ENCODE peak calls at places on chromosomes 2 and 18, in four cellular contexts. One of them, this sample, is unnamed.
A peak's percentile ranks its signal among the peaks of the same experiment; 100 is the strongest.

GRCh38 chr2:236163483-236164200 is 4.5 kb downstream of the GBX2 start:
- DNase-seq in MM.1S: no peak
- DNase-seq in GM23338: peak; percentile 66
- DNase-seq in H9: no peak
- DNase-seq in this sample: peak; percentile 43

GRCh38 chr2:236223675-236224074 is 40.5 kb downstream of the ASB18 start:
- DNase-seq in MM.1S: no peak
- DNase-seq in GM23338: no peak
- DNase-seq in H9: no peak
- DNase-seq in this sample: no peak

GRCh38 chr2:99386011-99386410 is 48.8 kb downstream of the EIF5B start:
- DNase-seq in GM23338: no peak
- DNase-seq in H9: no peak
- DNase-seq in MM.1S: no peak
- DNase-seq in this sample: no peak

GRCh38 chr2:174328309-174329156 is 6.2 kb upstream of the SP9 start:
- DNase-seq in H9: peak; percentile 63
- DNase-seq in GM23338: peak; percentile 74
- DNase-seq in MM.1S: no peak
- DNase-seq in this sample: no peak

GRCh38 chr18:11494093-11494492 is 115.3 kb upstream of the SLC35G4 start:
- DNase-seq in H9: no peak
- DNase-seq in MM.1S: no peak
- DNase-seq in GM23338: no peak
- DNase-seq in this sample: no peak

GRCh38 chr2:226979004-226979403 is 143.2 kb downstream of the RHBDD1 start:
- DNase-seq in MM.1S: no peak
- DNase-seq in H9: no peak
- DNase-seq in GM23338: peak; percentile 25
- DNase-seq in this sample: no peak

GRCh38 chr2:95530734-95531133 is 46.2 kb upstream of the TRIM43B start:
- DNase-seq in MM.1S: no peak
- DNase-seq in H9: no peak
- DNase-seq in GM23338: no peak
- DNase-seq in this sample: no peak

GRCh38 chr18:76565238-76566173 is 70.5 kb upstream of the ZNF516 start:
- DNase-seq in GM23338: peak; percentile 89
- DNase-seq in H9: peak; percentile 79
- DNase-seq in MM.1S: peak; percentile 29
- DNase-seq in this sample: peak; percentile 63

GRCh38 chr2:232532406-232532805 is 6.4 kb downstream of the CHRND start:
- DNase-seq in H9: no peak
- DNase-seq in MM.1S: no peak
- DNase-seq in GM23338: no peak
- DNase-seq in this sample: peak; percentile 48
- H3K4me1 ChIP-seq in H9: no peaks in the 10 kb centered on the region
- H3K4me1 ChIP-seq in MM.1S: no peaks in the 10 kb centered on the region
- H3K4me1 ChIP-seq in GM23338: no peaks in the 10 kb centered on the region
- H3K4me1 ChIP-seq in this sample: no peaks in the 10 kb centered on the region

GRCh38 chr18:46541626-46542189 is 115.3 kb downstream of the LOXHD1 start:
- DNase-seq in MM.1S: no peak
- DNase-seq in GM23338: no peak
- DNase-seq in H9: no peak
- DNase-seq in this sample: no peak

GRCh38 chr18:46531472-46531871 is 125.5 kb downstream of the LOXHD1 start:
- DNase-seq in MM.1S: no peak
- DNase-seq in H9: no peak
- DNase-seq in GM23338: no peak
- DNase-seq in this sample: no peak

GRCh38 chr18:46538376-46538775 is 118.6 kb downstream of the LOXHD1 start:
- DNase-seq in MM.1S: no peak
- DNase-seq in H9: no peak
- DNase-seq in GM23338: no peak
- DNase-seq in this sample: no peak

GRCh38 chr18:46536215-46536874 is 120.7 kb downstream of the LOXHD1 start:
- DNase-seq in MM.1S: no peak
- DNase-seq in H9: no peak
- DNase-seq in GM23338: no peak
- DNase-seq in this sample: no peak
- H3K4me1 ChIP-seq in MM.1S: no peaks in the 10 kb centered on the region
- H3K4me1 ChIP-seq in H9: no peaks in the 10 kb centered on the region
- H3K4me1 ChIP-seq in GM23338: no peaks in the 10 kb centered on the region
- H3K4me1 ChIP-seq in this sample: no peaks in the 10 kb centered on the region

GRCh38 chr18:50372743-50373142 is 2.1 kb upstream of the SKA1 start:
- DNase-seq in H9: no peak
- DNase-seq in MM.1S: no peak
- DNase-seq in GM23338: no peak
- DNase-seq in this sample: no peak

GRCh38 chr18:50374170-50374752 is 585 bp upstream of the SKA1 start:
- DNase-seq in GM23338: no peak
- DNase-seq in H9: no peak
- DNase-seq in MM.1S: no peak
- DNase-seq in this sample: no peak

GRCh38 chr18:50377061-50377798 is 2.4 kb downstream of the SKA1 start:
- DNase-seq in MM.1S: no peak
- DNase-seq in H9: no peak
- DNase-seq in GM23338: no peak
- DNase-seq in this sample: no peak

GRCh38 chr18:50373531-50373930 is 1.3 kb upstream of the SKA1 start:
- DNase-seq in GM23338: no peak
- DNase-seq in MM.1S: no peak
- DNase-seq in H9: no peak
- DNase-seq in this sample: no peak

GRCh38 chr18:50374753-50375391 is at the start of gene SKA1:
- DNase-seq in H9: peak; percentile 98
- DNase-seq in MM.1S: peak; percentile 95
- DNase-seq in GM23338: peak; percentile 97
- DNase-seq in this sample: peak; percentile 92
- H3K4me1 ChIP-seq in H9: no peaks in the 10 kb centered on the region
- H3K4me1 ChIP-seq in MM.1S: peaks cover 9% of the 10 kb centered on the region
- H3K4me1 ChIP-seq in GM23338: peaks cover 13% of the 10 kb centered on the region
- H3K4me1 ChIP-seq in this sample: no peaks in the 10 kb centered on the region

DNA sequence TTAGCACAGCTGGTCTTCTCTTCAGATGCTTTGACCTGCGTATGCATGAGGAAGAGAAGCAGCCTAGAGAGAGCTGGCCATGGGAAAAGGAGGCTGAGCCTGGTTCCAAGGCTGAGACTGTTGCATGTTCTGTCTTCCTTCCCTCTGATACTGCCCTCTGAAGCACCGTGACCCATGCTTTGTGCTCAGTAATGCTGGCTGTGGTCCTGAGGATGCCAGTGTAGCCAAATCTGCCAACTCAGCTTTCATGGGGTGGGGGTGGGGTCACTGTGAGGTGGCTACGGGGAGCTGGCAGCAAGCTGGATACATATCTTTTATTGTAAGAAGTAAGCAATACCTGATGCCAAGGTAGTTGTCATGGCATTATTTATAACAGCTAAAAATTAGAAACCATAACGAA is 41.5 kb downstream of the EPAS1 start:
- DNase-seq in GM23338: no peak
- DNase-seq in H9: no peak
- DNase-seq in MM.1S: no peak
- DNase-seq in this sample: peak; percentile 37
- H3K4me1 ChIP-seq in GM23338: peaks cover 29% of the 10 kb centered on the region
- H3K4me1 ChIP-seq in H9: peaks cover 10% of the 10 kb centered on the region
- H3K4me1 ChIP-seq in MM.1S: no peaks in the 10 kb centered on the region
- H3K4me1 ChIP-seq in this sample: peaks cover 60% of the 10 kb centered on the region

GRCh38 chr2:191265311-191266170 is 20.3 kb downstream of the MYO1B start:
- DNase-seq in GM23338: no peak
- DNase-seq in H9: no peak
- DNase-seq in MM.1S: no peak
- DNase-seq in this sample: peak; percentile 67
- H3K4me1 ChIP-seq in GM23338: peaks cover 46% of the 10 kb centered on the region
- H3K4me1 ChIP-seq in H9: peaks cover 16% of the 10 kb centered on the region
- H3K4me1 ChIP-seq in MM.1S: no peaks in the 10 kb centered on the region
- H3K4me1 ChIP-seq in this sample: peaks cover 3% of the 10 kb centered on the region

GRCh38 chr2:55155764-55156221 is 76.3 kb downstream of the CLHC1 start:
- DNase-seq in MM.1S: no peak
- DNase-seq in GM23338: no peak
- DNase-seq in H9: no peak
- DNase-seq in this sample: no peak

GRCh38 chr2:55154525-55155030 is 77.5 kb downstream of the CLHC1 start:
- DNase-seq in H9: no peak
- DNase-seq in GM23338: no peak
- DNase-seq in MM.1S: no peak
- DNase-seq in this sample: no peak

GRCh38 chr2:55156326-55156725 is 75.8 kb downstream of the CLHC1 start:
- DNase-seq in H9: no peak
- DNase-seq in MM.1S: no peak
- DNase-seq in GM23338: no peak
- DNase-seq in this sample: no peak

GRCh38 chr2:55153564-55154315 is 78.4 kb downstream of the CLHC1 start:
- DNase-seq in MM.1S: no peak
- DNase-seq in H9: no peak
- DNase-seq in GM23338: no peak
- DNase-seq in this sample: no peak

GRCh38 chr2:55155206-55155605 is 76.9 kb downstream of the CLHC1 start:
- DNase-seq in MM.1S: no peak
- DNase-seq in GM23338: no peak
- DNase-seq in H9: no peak
- DNase-seq in this sample: no peak
- H3K4me1 ChIP-seq in MM.1S: peaks cover 4% of the 10 kb centered on the region
- H3K4me1 ChIP-seq in GM23338: peaks cover 26% of the 10 kb centered on the region
- H3K4me1 ChIP-seq in H9: no peaks in the 10 kb centered on the region
- H3K4me1 ChIP-seq in this sample: peaks cover 29% of the 10 kb centered on the region

This sample was measured in right cardiac atrium.